ENCODE peak calls at places on chromosomes 5 and 9, in four cellular contexts. Y is mesenchymal stem cell, C is psoas muscle, T is prostate gland. J is an unnamed sample.

GRCh38 chr5:132260714-132261615 is 3.5 kb downstream of the PDLIM4 start:
- DNase-seq in Y (peak; percentile 88), C (no peak), T (no peak), J (no peak)

GRCh38 chr5:111755942-111756353 is 1.0 kb downstream of the NREP start:
- DNase-seq in C (no peak), Y (peak; percentile 67), T (no peak), J (no peak)

GRCh38 chr9:137828527-137829259 is 48.9 kb upstream of the CACNA1B start:
- DNase-seq in C (no peak), T (no peak), Y (peak; percentile 29), J (no peak)

GRCh38 chr5:172303090-172303995 is 19.8 kb upstream of the UBTD2 start:
- DNase-seq in C (no peak), Y (no peak), T (no peak), J (no peak)

GRCh38 chr5:6496636-6497035 is 48.0 kb downstream of the UBE2QL1 start:
- DNase-seq in C (no peak), T (no peak), Y (no peak), J (no peak)

GRCh38 chr9:2013688-2014087 is 1.5 kb upstream of the SMARCA2 start:
- DNase-seq in C (no peak), Y (peak; percentile 24), T (no peak), J (no peak)

GRCh38 chr9:113604393-113604792 is 140.9 kb downstream of the RGS3 start:
- DNase-seq in C (no peak), T (no peak), Y (no peak), J (no peak)

GRCh38 chr5:94793113-94793815 is 174.8 kb downstream of the SLF1 start:
- DNase-seq in T (no peak), Y (peak; percentile 99), C (no peak), J (peak; percentile 58)

GRCh38 chr9:72789915-72790314 is 162.9 kb downstream of the ALDH1A1 start:
- DNase-seq in T (no peak), C (no peak), Y (no peak), J (no peak)

GRCh38 chr9:129938291-129938979 is 103.2 kb downstream of the USP20 start:
- DNase-seq in T (no peak), Y (peak; percentile 55), C (no peak), J (no peak)

GRCh38 chr9:114001794-114002261 is 76.3 kb downstream of the AMBP start:
- DNase-seq in Y (no peak), C (no peak), T (no peak), J (no peak)

GRCh38 chr5:31823477-31823876 is 184.5 kb downstream of the PDZD2 start:
- DNase-seq in C (no peak), Y (no peak), T (no peak), J (no peak)

GRCh38 chr9:77224750-77225312 is 47.5 kb downstream of the VPS13A start:
- DNase-seq in C (no peak), Y (peak; percentile 26), T (no peak), J (no peak)

GRCh38 chr9:133714606-133715294 is 23.4 kb downstream of the SARDH start:
- DNase-seq in C (peak; percentile 70), T (no peak), Y (peak; percentile 95), J (no peak)

GRCh38 chr5:73376618-73377170 is 71.9 kb downstream of the FOXD1 start:
- DNase-seq in T (no peak), C (no peak), Y (peak; percentile 76), J (no peak)

GRCh38 chr5:142779163-142779562 is 9.0 kb downstream of the ARHGAP26 start:
- DNase-seq in C (no peak), T (peak; percentile 24), Y (peak; percentile 33), J (no peak)
- H3K4me3 ChIP-seq in C (no peak overlapping the region), T (no peak overlapping the region), Y (no peak overlapping the region), J (no peak overlapping the region)

DNA sequence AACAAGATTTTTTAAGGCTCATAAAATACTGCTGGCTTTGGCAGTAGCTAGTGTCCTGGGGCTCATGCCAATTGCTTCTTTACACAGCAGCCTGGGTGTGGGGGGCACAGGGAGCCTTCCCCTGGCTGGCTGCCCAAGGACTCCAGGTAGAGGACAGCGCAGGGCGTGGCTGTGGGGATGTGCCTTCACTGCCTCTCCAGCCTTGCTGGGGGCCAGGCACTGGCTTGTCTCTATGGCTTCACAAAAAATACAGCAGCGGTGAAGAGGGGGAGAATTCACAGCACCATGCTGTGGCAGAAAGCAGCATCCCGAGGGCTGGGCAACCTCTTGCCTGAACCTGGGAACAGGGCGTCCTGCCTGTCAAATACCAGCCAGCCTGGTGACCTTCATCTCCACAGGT is 57.4 kb downstream of the DAP start:
- DNase-seq in T (peak; percentile 95), Y (no peak), C (no peak), J (no peak)
- H3K4me1 ChIP-seq in T (peaks cover 27% of the 10 kb centered on the region), Y (peaks cover 51% of the 10 kb centered on the region), C (no peaks in the 10 kb centered on the region), J (peaks cover 15% of the 10 kb centered on the region)

GRCh38 chr5:173858675-173859121 is 29.5 kb upstream of the CPEB4 start:
- DNase-seq in C (no peak), Y (no peak), T (no peak), J (no peak)
- H3K4me3 ChIP-seq in C (no peak overlapping the region), Y (no peak overlapping the region), T (no peak overlapping the region), J (no peak overlapping the region)

GRCh38 chr5:139671096-139671841 is 23.1 kb downstream of the CXXC5 start:
- DNase-seq in T (no peak), C (no peak), Y (peak; percentile 47), J (no peak)
- H3K4me1 ChIP-seq in T (peaks cover 14% of the 10 kb centered on the region), C (peaks cover 91% of the 10 kb centered on the region), Y (peaks cover 83% of the 10 kb centered on the region), J (peaks cover 46% of the 10 kb centered on the region)

GRCh38 chr9:33029106-33029788 is 4.2 kb downstream of the DNAJA1 start:
- DNase-seq in T (no peak), C (no peak), Y (peak; percentile 61), J (no peak)
- H3K4me3 ChIP-seq in T (no peak overlapping the region), C (no peak overlapping the region), Y (peak overlapping the region; percentile 63), J (no peak overlapping the region)

DNA sequence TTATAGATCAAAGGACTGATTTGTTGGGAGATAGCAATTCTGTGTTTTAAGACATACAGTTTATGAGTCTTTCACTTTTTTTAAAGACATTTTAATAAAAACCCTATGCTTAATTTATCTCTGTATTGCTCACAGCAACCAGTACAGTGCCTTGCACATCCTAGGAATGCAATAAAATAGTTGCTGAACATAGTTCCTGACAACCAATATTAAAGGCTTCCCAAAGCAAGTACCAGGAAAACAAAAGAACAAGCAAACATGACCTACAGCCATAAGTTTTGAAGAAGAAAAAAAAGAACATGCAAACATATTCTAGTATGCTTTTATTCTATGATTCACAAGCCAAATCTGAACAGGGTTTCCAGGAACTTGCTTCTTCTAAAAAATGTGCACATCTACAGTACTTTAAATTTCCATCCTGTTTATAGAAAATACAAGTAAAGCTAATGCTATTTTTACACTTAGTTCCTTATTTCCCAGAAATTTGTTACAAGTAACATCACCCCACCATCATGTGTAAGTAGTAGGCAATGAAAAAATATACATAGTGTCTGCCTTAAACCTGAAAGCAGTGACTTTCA is 4.5 kb downstream of the CEMIP2 start:
- DNase-seq in C (no peak), Y (peak; percentile 50), T (no peak), J (no peak)
- H3K4me1 ChIP-seq in C (peaks cover 49% of the 10 kb centered on the region), Y (peaks cover 10% of the 10 kb centered on the region), T (peaks cover 5% of the 10 kb centered on the region), J (peaks cover 68% of the 10 kb centered on the region)

GRCh38 chr9:109166171-109166770 is 778 bp downstream of the FRRS1L start:
- DNase-seq in C (no peak), Y (no peak), T (no peak), J (no peak)
- H3K4me3 ChIP-seq in C (no peak overlapping the region), Y (no peak overlapping the region), T (peak overlapping the region; percentile 41), J (no peak overlapping the region)

DNA sequence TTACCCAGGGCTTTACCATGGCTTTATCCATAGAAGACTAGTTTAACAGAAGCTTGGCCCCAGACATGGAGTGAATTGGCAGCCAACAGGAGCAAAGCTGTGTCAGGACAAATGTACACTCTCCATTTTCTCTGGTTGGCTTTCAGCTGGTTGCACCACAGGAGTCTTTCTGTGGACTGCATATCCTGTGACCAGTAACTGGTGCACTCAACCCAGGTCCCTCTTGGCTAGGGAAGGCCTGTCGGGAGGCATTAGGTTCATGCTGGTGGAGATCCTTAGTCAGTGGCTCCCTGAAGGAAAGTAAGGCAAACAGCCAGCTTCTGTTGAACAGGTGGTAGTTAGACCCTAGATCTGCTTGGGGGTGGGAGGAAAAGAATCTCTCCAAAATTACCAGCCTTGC is 146.9 kb upstream of the TLX3 start:
- DNase-seq in T (no peak), C (no peak), Y (no peak), J (no peak)
- H3K4me1 ChIP-seq in T (no peaks in the 10 kb centered on the region), C (no peaks in the 10 kb centered on the region), Y (peaks cover 1% of the 10 kb centered on the region), J (no peaks in the 10 kb centered on the region)

DNA sequence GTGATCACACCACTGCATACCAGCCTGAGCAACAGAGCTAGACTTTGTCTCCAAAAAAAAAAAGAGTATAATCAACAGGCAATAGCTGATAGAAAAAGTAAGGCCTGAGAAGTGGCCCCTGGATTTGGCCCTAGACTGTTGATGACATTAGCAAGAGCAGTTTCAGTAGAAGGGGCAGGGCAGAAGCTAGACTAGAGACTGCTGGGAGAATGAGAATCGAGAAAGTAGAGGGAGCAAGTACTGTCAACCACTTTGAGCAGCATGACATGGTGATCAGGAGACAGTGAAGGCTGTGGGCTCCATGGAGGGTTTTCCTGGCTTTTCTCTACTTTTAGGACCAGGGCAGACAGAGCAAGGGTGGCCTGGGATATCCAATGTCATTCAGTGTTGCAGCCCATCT is 34.9 kb upstream of the B4GALT1 start:
- DNase-seq in Y (no peak), C (no peak), T (no peak), J (no peak)
- H3K4me3 ChIP-seq in Y (no peak overlapping the region), C (no peak overlapping the region), T (no peak overlapping the region), J (no peak overlapping the region)